ENCODE peak calls at places on chromosomes 2 and 18, in six cellular contexts. X is ecto neural progenitor cell, M is Peyer's patch, D is anterior cingulate cortex, V is NCI-H1092 treated with DMSO at 0.1 percent for 48 hours, Q is fibroblast of pulmonary artery. A is an unnamed sample.

GRCh38 chr2:190540048-190540447 is 5.5 kb upstream of the NEMP2 start:
- DNase-seq in X (no peak), M (no peak), D (no peak), V (no peak), Q (peak), A (no peak)

GRCh38 chr2:121185571-121186074 is 99.4 kb downstream of the TFCP2L1 start:
- DNase-seq in X (no peak), M (no peak), D (no peak), V (peak), Q (peak), A (peak)

GRCh38 chr2:217060516-217060915 is 200.7 kb upstream of the TNP1 start:
- DNase-seq in X (no peak), M (no peak), D (no peak), V (no peak), Q (no peak), A (no peak)

GRCh38 chr2:240898108-240898730 is 2.3 kb upstream of the MAB21L4 start:
- DNase-seq in X (no peak), M (no peak), D (no peak), V (no peak), Q (no peak), A (peak)

GRCh38 chr18:71136487-71136886 is 847.6 kb downstream of the SOCS6 start:
- DNase-seq in X (no peak), M (no peak), D (no peak), V (no peak), Q (no peak), A (no peak)

GRCh38 chr2:1651131-1652066 is 92.9 kb downstream of the PXDN start:
- DNase-seq in X (no peak), M (no peak), D (no peak), V (no peak), Q (peak), A (no peak)

GRCh38 chr2:10909050-10909995 is 2.4 kb upstream of the KCNF1 start:
- DNase-seq in X (peak), M (peak), D (no peak), V (no peak), Q (no peak), A (no peak)

GRCh38 chr2:238256594-238257104 is 16.8 kb upstream of the HES6 start:
- DNase-seq in X (peak), M (peak), D (no peak), V (peak), Q (peak), A (peak)

GRCh38 chr2:14831458-14831857 is 198.9 kb downstream of the LRATD1 start:
- DNase-seq in X (no peak), M (no peak), D (no peak), V (no peak), Q (no peak), A (no peak)

GRCh38 chr2:54259413-54260240 is 3.6 kb upstream of the TSPYL6 start:
- DNase-seq in X (no peak), M (no peak), D (no peak), V (no peak), Q (no peak), A (no peak)

GRCh38 chr2:9690716-9691498 is 60.1 kb upstream of the YWHAQ start:
- DNase-seq in X (no peak), M (no peak), D (no peak), V (no peak), Q (no peak), A (no peak)

GRCh38 chr2:241091734-241092445 is 10.2 kb downstream of the MTERF4 start:
- DNase-seq in X (no peak), M (peak), D (no peak), V (no peak), Q (no peak), A (no peak)